ENCODE peak calls at places on chromosome 20, in four cellular contexts. One of them, this sample, is unnamed.

GRCh38 chr20:50399917-50400704 is 110.1 kb upstream of the PTPN1 start:
- DNase-seq in adrenal gland: no peak
- DNase-seq in hepatocyte: no peak
- DNase-seq in WERI-Rb-1: no peak
- DNase-seq in this sample: no peak

GRCh38 chr20:35490736-35491181 is 35.4 kb downstream of the CEP250 start:
- DNase-seq in adrenal gland: no peak
- DNase-seq in hepatocyte: no peak
- DNase-seq in WERI-Rb-1: no peak
- DNase-seq in this sample: no peak

GRCh38 chr20:49328790-49329189 is 50.9 kb upstream of the ZNFX1 start:
- DNase-seq in adrenal gland: no peak
- DNase-seq in hepatocyte: no peak
- DNase-seq in WERI-Rb-1: no peak
- DNase-seq in this sample: no peak

GRCh38 chr20:40009542-40009941 is 679.5 kb downstream of the MAFB start:
- DNase-seq in adrenal gland: no peak
- DNase-seq in hepatocyte: no peak
- DNase-seq in WERI-Rb-1: no peak
- DNase-seq in this sample: no peak

GRCh38 chr20:56414842-56415765 is 3.0 kb downstream of the CASS4 start:
- DNase-seq in adrenal gland: no peak
- DNase-seq in hepatocyte: no peak
- DNase-seq in WERI-Rb-1: no peak
- DNase-seq in this sample: no peak

GRCh38 chr20:39474829-39475228 is 512.7 kb downstream of the DHX35 start:
- DNase-seq in adrenal gland: no peak
- DNase-seq in hepatocyte: no peak
- DNase-seq in WERI-Rb-1: no peak
- DNase-seq in this sample: no peak

GRCh38 chr20:35008411-35009342 is 53.0 kb downstream of the MYH7B start:
- DNase-seq in adrenal gland: peak; percentile 97
- DNase-seq in hepatocyte: no peak
- DNase-seq in WERI-Rb-1: no peak
- DNase-seq in this sample: no peak

GRCh38 chr20:36645998-36646397 is at the start of gene SLA2:
- DNase-seq in adrenal gland: peak; percentile 30
- DNase-seq in hepatocyte: no peak
- DNase-seq in WERI-Rb-1: no peak
- DNase-seq in this sample: no peak

GRCh38 chr20:64065973-64066341 is 3.0 kb downstream of the TCEA2 start:
- DNase-seq in adrenal gland: peak; percentile 40
- DNase-seq in hepatocyte: no peak
- DNase-seq in WERI-Rb-1: no peak
- DNase-seq in this sample: no peak

GRCh38 chr20:32807706-32808105 is 12.0 kb upstream of the MAPRE1 start:
- DNase-seq in adrenal gland: no peak
- DNase-seq in hepatocyte: no peak
- DNase-seq in WERI-Rb-1: no peak
- DNase-seq in this sample: peak; percentile 60

GRCh38 chr20:47950103-47950502 is 164.8 kb upstream of the SULF2 start:
- DNase-seq in adrenal gland: no peak
- DNase-seq in hepatocyte: peak; percentile 35
- DNase-seq in WERI-Rb-1: no peak
- DNase-seq in this sample: no peak

GRCh38 chr20:37925265-37926165 is 22.6 kb downstream of the VSTM2L start:
- DNase-seq in adrenal gland: no peak
- DNase-seq in hepatocyte: no peak
- DNase-seq in WERI-Rb-1: no peak
- DNase-seq in this sample: no peak

GRCh38 chr20:30811896-30812671 is 445.4 kb upstream of the DEFB115 start:
- DNase-seq in adrenal gland: peak; percentile 25
- DNase-seq in hepatocyte: no peak
- DNase-seq in WERI-Rb-1: peak; percentile 54
- DNase-seq in this sample: peak; percentile 35

GRCh38 chr20:11544029-11544678 is 373.5 kb upstream of the BTBD3 start:
- DNase-seq in adrenal gland: no peak
- DNase-seq in hepatocyte: peak; percentile 69
- DNase-seq in WERI-Rb-1: peak; percentile 24
- DNase-seq in this sample: no peak

GRCh38 chr20:22586645-22587310 is 2.4 kb upstream of the FOXA2 start:
- DNase-seq in adrenal gland: no peak
- DNase-seq in hepatocyte: peak; percentile 81
- DNase-seq in WERI-Rb-1: peak; percentile 12
- DNase-seq in this sample: peak; percentile 60
- TF ChIP-seq CTCF in adrenal gland: peak; percentile 28
- TF ChIP-seq CTCF in hepatocyte: peak; percentile 73
- TF ChIP-seq CTCF in WERI-Rb-1: peak; percentile 63
- TF ChIP-seq CTCF in this sample: peak; percentile 78

DNA sequence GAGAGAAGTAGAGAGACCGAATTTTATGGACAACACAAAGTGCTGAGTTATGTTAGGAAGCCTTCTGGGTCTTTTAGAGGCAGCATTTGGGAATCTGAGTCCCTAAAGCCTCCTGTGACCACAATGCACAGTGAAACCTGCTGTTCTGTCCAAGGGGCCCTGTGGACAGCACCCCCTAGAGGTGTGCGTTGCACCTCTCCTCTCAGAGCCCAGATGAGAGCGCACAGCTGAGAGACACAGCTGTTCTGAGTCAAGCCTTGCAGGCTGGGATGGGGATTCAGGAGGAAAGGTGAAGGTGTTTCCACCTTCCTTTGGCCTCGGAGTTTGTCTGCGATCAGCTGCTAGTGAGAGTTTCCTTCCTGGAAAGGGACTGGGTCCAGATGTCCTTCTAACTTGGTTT is 13.0 kb downstream of the PCK1 start:
- DNase-seq in adrenal gland: no peak
- DNase-seq in hepatocyte: no peak
- DNase-seq in WERI-Rb-1: no peak
- DNase-seq in this sample: peak; percentile 39
- TF ChIP-seq CTCF in adrenal gland: no peak
- TF ChIP-seq CTCF in hepatocyte: peak; percentile 24
- TF ChIP-seq CTCF in WERI-Rb-1: peak; percentile 54
- TF ChIP-seq CTCF in this sample: peak; percentile 38

GRCh38 chr20:25300496-25301170 is 52.7 kb downstream of the PYGB start:
- DNase-seq in adrenal gland: no peak
- DNase-seq in hepatocyte: no peak
- DNase-seq in WERI-Rb-1: no peak
- DNase-seq in this sample: no peak
- TF ChIP-seq CTCF in adrenal gland: no peak
- TF ChIP-seq CTCF in hepatocyte: no peak
- TF ChIP-seq CTCF in WERI-Rb-1: no peak
- TF ChIP-seq CTCF in this sample: no peak

GRCh38 chr20:5580940-5581708 is 169.1 kb upstream of the SHLD1 start:
- DNase-seq in adrenal gland: no peak
- DNase-seq in hepatocyte: no peak
- DNase-seq in WERI-Rb-1: no peak
- DNase-seq in this sample: no peak
- TF ChIP-seq CTCF in adrenal gland: no peak
- TF ChIP-seq CTCF in hepatocyte: no peak
- TF ChIP-seq CTCF in WERI-Rb-1: no peak
- TF ChIP-seq CTCF in this sample: no peak

GRCh38 chr20:9353916-9354276 is 160.5 kb upstream of the LAMP5 start:
- DNase-seq in adrenal gland: no peak
- DNase-seq in hepatocyte: peak; percentile 20
- DNase-seq in WERI-Rb-1: no peak
- DNase-seq in this sample: no peak
- TF ChIP-seq CTCF in adrenal gland: no peak
- TF ChIP-seq CTCF in hepatocyte: no peak
- TF ChIP-seq CTCF in WERI-Rb-1: no peak
- TF ChIP-seq CTCF in this sample: no peak

GRCh38 chr20:17612975-17613327 is 43.1 kb downstream of the DSTN start:
- DNase-seq in adrenal gland: no peak
- DNase-seq in hepatocyte: peak; percentile 24
- DNase-seq in WERI-Rb-1: no peak
- DNase-seq in this sample: no peak

GRCh38 chr20:17610566-17611289 is 40.9 kb downstream of the DSTN start:
- DNase-seq in adrenal gland: peak; percentile 23
- DNase-seq in hepatocyte: no peak
- DNase-seq in WERI-Rb-1: no peak
- DNase-seq in this sample: peak; percentile 15

GRCh38 chr20:17611290-17611539 is 41.3 kb downstream of the DSTN start:
- DNase-seq in adrenal gland: no peak
- DNase-seq in hepatocyte: no peak
- DNase-seq in WERI-Rb-1: no peak
- DNase-seq in this sample: no peak

GRCh38 chr20:17612287-17612974 is 42.6 kb downstream of the DSTN start:
- DNase-seq in adrenal gland: peak; percentile 47
- DNase-seq in hepatocyte: no peak
- DNase-seq in WERI-Rb-1: no peak
- DNase-seq in this sample: peak; percentile 15

DNA sequence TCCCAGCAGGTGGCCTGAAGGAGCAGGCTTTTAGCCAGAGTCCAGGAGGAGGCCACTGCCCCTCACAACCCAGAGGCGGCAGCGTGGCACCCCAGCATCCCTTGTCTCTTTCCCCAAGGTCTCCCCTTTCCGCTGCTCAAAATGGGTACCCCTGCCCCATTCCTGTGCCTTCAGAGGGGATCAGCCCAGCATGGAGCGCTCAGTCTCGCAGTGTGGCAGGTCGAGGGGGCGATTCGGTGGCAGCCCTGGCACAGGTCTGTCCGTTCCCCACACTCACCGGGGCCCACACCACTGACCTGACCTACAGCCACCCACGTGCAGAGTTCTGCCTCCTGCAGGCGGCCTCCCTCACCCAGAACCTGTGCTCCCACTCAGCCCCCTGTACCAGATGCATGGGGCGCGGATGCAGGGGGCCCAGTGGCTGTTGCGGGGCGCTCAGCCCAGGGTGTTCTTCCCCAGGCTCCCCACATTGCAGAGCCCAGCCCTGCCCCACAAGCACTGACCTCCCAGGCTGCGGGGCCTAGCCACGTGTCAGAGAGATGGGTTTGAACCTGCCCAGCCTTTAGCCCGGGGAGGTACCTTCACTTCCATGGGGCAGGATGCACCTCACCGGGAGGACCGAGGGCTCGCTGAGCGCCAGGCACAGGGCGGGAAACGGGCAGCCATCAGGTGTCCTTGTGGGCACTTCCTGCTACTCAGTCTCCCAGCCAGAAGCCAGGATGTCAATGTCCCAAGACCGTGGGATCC is 41.8 kb downstream of the DSTN start:
- DNase-seq in adrenal gland: peak; percentile 39
- DNase-seq in hepatocyte: peak; percentile 68
- DNase-seq in WERI-Rb-1: peak; percentile 64
- DNase-seq in this sample: peak; percentile 58
- TF ChIP-seq CTCF in adrenal gland: peak; percentile 52
- TF ChIP-seq CTCF in hepatocyte: peak; percentile 40
- TF ChIP-seq CTCF in WERI-Rb-1: peak; percentile 75
- TF ChIP-seq CTCF in this sample: peak; percentile 55

DNA sequence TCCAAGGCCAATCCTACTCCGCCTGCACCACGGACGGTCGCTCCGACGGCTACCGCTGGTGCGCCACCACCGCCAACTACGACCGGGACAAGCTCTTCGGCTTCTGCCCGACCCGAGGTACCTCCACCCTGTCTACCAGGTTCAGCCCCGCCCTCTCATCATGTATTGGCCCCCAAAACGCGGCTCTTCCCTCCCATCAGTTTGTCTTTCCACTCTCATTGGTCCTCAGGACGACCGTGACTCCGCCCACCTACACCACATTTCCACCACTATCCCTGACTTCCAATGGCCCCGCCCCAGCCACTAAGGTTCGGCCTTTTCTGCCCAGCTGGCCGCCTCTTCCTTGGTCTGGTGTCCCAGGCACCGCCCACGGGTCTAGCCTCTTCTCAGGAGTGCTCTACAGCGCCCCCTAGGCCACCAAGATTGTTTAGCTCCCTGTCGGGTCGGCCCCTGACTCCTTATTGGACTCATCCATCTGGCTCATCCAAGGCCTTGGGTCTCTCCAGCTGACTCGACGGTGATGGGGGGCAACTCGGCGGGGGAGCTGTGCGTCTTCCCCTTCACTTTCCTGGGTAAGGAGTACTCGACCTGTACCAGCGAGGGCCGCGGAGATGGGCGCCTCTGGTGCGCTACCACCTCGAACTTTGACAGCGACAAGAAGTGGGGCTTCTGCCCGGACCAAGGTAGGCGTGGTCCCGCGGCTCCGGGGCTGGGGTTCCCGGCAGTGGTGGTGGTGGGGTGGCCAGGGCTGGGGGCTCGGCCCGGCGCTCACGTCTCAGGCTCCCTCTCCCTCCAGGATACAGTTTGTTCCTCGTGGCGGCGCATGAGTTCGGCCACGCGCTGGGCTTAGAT is 3.1 kb downstream of the MMP9 start:
- DNase-seq in adrenal gland: peak; percentile 82
- DNase-seq in hepatocyte: no peak
- DNase-seq in WERI-Rb-1: peak; percentile 67
- DNase-seq in this sample: no peak
- TF ChIP-seq CTCF in adrenal gland: peak; percentile 33
- TF ChIP-seq CTCF in hepatocyte: peak; percentile 11
- TF ChIP-seq CTCF in WERI-Rb-1: peak; percentile 49
- TF ChIP-seq CTCF in this sample: peak; percentile 25

This sample was measured in glutamatergic neuron.